ENCODE peak calls at places on chromosomes 3 and 15, in seven cellular contexts. L, E, D, C, I, J and T are unnamed samples.

GRCh38 chr3:42539871-42540714 is 37.6 kb downstream of the VIPR1 start:
- DNase-seq in L (peak), C (no peak), I (no peak), E (no peak), D (no peak), J (peak), T (peak)

GRCh38 chr3:183560607-183561006 is 5.1 kb upstream of the KLHL6 start:
- DNase-seq in D (no peak), L (peak), C (no peak), J (no peak), E (no peak), I (no peak), T (no peak)

GRCh38 chr15:41013698-41014414 is 60.6 kb downstream of the CHAC1 start:
- DNase-seq in C (peak), L (peak), E (no peak), I (no peak), J (no peak), D (no peak), T (peak)

GRCh38 chr15:64611085-64611484 is 150.7 kb downstream of the ZNF609 start:
- DNase-seq in L (no peak), I (no peak), E (no peak), J (no peak), C (no peak), D (no peak), T (no peak)

GRCh38 chr3:14523792-14524191 is 16.4 kb downstream of the GRIP2 start:
- DNase-seq in L (no peak), J (peak), C (peak), D (peak), I (no peak), E (peak), T (no peak)

GRCh38 chr15:72098076-72098475 is 19.9 kb downstream of the MYO9A start:
- DNase-seq in C (no peak), L (no peak), D (no peak), J (no peak), I (no peak), E (no peak), T (no peak)

GRCh38 chr15:55372701-55373440 is 35.3 kb downstream of the CCPG1 start:
- DNase-seq in D (no peak), L (peak), C (no peak), E (no peak), I (no peak), J (no peak), T (no peak)

GRCh38 chr3:196141866-196142673 is 60.2 kb upstream of the TFRC start:
- DNase-seq in E (no peak), D (no peak), L (no peak), C (no peak), J (peak), I (no peak), T (no peak)

GRCh38 chr3:168088106-168088722 is 7.5 kb downstream of the GOLIM4 start:
- DNase-seq in D (no peak), J (no peak), L (peak), E (no peak), C (no peak), I (no peak), T (no peak)

GRCh38 chr15:59369597-59369996 is 3.1 kb downstream of the MYO1E start:
- DNase-seq in C (no peak), D (no peak), L (no peak), J (no peak), E (no peak), I (no peak), T (no peak)

GRCh38 chr3:162641869-162642350 is 1145.3 kb downstream of the OTOL1 start:
- DNase-seq in L (no peak), C (no peak), E (no peak), D (no peak), I (no peak), J (no peak), T (no peak)

GRCh38 chr3:162643245-162643644 is 1146.6 kb downstream of the OTOL1 start:
- DNase-seq in I (no peak), J (no peak), E (no peak), D (no peak), C (no peak), L (no peak), T (no peak)

GRCh38 chr3:162641317-162641716 is 1144.7 kb downstream of the OTOL1 start:
- DNase-seq in E (no peak), I (no peak), J (no peak), L (no peak), C (no peak), D (no peak), T (no peak)
- H3K4me3 ChIP-seq in E (no peak), I (no peak), J (no peak), L (no peak), C (no peak), D (no peak), T (no peak)

GRCh38 chr3:160447544-160447943 is 2.0 kb downstream of the TRIM59 start:
- DNase-seq in D (no peak), C (peak), J (no peak), E (no peak), L (no peak), I (peak), T (no peak)
- H3K4me3 ChIP-seq in D (no peak), C (peak), J (no peak), E (no peak), L (no peak), I (peak), T (no peak)

DNA sequence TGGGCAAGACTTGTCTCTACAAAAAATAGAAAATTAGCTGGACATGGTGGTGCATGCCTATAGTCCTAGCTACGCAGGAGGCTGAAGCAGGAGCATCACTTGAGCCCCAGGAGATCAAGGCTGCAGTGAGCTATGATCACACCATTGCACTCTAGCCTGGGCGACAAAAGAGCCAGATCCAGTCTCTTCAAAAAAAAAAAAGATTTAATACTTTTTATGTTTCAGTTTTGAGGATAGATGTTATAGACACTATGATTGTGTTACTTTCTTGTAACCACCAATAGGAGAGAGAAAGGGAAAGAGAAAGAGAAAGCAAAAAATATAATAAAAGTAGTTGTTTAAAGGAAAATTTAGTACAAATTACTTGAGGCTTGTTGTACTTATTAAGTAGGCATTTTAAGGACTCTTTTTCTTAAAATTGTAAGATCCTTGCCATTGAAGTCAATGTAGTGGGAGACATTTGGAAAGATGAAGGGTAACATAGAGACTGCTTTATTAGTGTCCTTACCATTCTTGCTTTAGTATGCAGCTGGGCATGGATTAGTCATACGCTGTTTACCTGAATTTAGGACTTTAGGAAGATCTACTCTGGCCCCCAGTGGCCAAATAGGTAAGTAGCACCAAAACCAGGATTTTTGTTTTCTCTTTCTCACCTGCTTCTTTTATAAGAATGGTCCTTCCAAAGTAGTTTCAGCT is 35.1 kb upstream of the ZDHHC23 start:
- DNase-seq in J (no peak), E (no peak), L (peak), C (peak), I (peak), D (no peak), T (no peak)
- H3K4me3 ChIP-seq in J (no peak), E (no peak), L (peak), C (no peak), I (no peak), D (no peak), T (no peak)

GRCh38 chr3:46096336-46096735 is 69.1 kb upstream of the XCR1 start:
- DNase-seq in I (no peak), L (no peak), D (no peak), E (no peak), C (no peak), J (no peak), T (no peak)
- H3K4me3 ChIP-seq in I (no peak), L (no peak), D (no peak), E (no peak), C (no peak), J (no peak), T (no peak)

GRCh38 chr3:33658039-33658438 is 60.0 kb downstream of the CLASP2 start:
- DNase-seq in C (no peak), L (no peak), E (no peak), D (no peak), J (no peak), I (no peak), T (no peak)
- H3K4me3 ChIP-seq in C (peak), L (no peak), E (no peak), D (peak), J (peak), I (no peak), T (no peak)